ENCODE peak calls at places on chromosomes 3 and 15, in four cellular contexts. One of them, this sample, is unnamed.

GRCh38 chr15:96359371-96359771 is 28.9 kb downstream of the NR2F2 start:
- DNase-seq in H1: no peak
- DNase-seq in GM12878: no peak
- DNase-seq in HepG2: no peak
- DNase-seq in this sample: no peak

GRCh38 chr3:95394286-95394685 is 1331.4 kb downstream of the NSUN3 start:
- DNase-seq in GM12878: no peak
- DNase-seq in HepG2: no peak
- DNase-seq in H1: no peak
- DNase-seq in this sample: no peak

GRCh38 chr3:175150812-175151411 is 291.8 kb downstream of the NAALADL2 start:
- DNase-seq in H1: no peak
- DNase-seq in HepG2: no peak
- DNase-seq in GM12878: no peak
- DNase-seq in this sample: no peak

GRCh38 chr15:60752973-60753720 is 274.2 kb upstream of the ICE2 start:
- DNase-seq in HepG2: peak; percentile 60
- DNase-seq in H1: no peak
- DNase-seq in GM12878: no peak
- DNase-seq in this sample: no peak

GRCh38 chr15:83115410-83115809 is 8.0 kb downstream of the TM6SF1 start:
- DNase-seq in H1: no peak
- DNase-seq in HepG2: no peak
- DNase-seq in GM12878: no peak
- DNase-seq in this sample: no peak

GRCh38 chr3:57130426-57131209 is 34.5 kb downstream of the IL17RD start:
- DNase-seq in GM12878: no peak
- DNase-seq in H1: peak; percentile 94
- DNase-seq in HepG2: no peak
- DNase-seq in this sample: no peak

GRCh38 chr3:152834354-152835310 is at the start of gene P2RY1:
- DNase-seq in H1: peak; percentile 89
- DNase-seq in GM12878: peak; percentile 57
- DNase-seq in HepG2: no peak
- DNase-seq in this sample: peak; percentile 83

GRCh38 chr3:148697311-148698189 is at the start of gene AGTR1:
- DNase-seq in H1: peak; percentile 79
- DNase-seq in GM12878: no peak
- DNase-seq in HepG2: no peak
- DNase-seq in this sample: no peak

GRCh38 chr3:59641169-59641914 is 591.5 kb upstream of the CFAP20DC start:
- DNase-seq in GM12878: no peak
- DNase-seq in HepG2: no peak
- DNase-seq in H1: no peak
- DNase-seq in this sample: no peak

GRCh38 chr3:147385059-147386012 is 21.0 kb downstream of the ZIC4 start:
- DNase-seq in GM12878: no peak
- DNase-seq in HepG2: no peak
- DNase-seq in H1: peak; percentile 54
- DNase-seq in this sample: no peak

GRCh38 chr3:112499328-112499727 is at the start of gene BTLA:
- DNase-seq in H1: no peak
- DNase-seq in GM12878: peak; percentile 79
- DNase-seq in HepG2: no peak
- DNase-seq in this sample: no peak

GRCh38 chr3:125257563-125257962 is 45.0 kb upstream of the SLC12A8 start:
- DNase-seq in H1: no peak
- DNase-seq in GM12878: no peak
- DNase-seq in HepG2: no peak
- DNase-seq in this sample: no peak

GRCh38 chr3:128588147-128588546 is 62.5 kb downstream of the RPN1 start:
- DNase-seq in HepG2: no peak
- DNase-seq in H1: no peak
- DNase-seq in GM12878: no peak
- DNase-seq in this sample: no peak
- TF ChIP-seq ATF3 in HepG2: no peak
- TF ChIP-seq ATF3 in H1: no peak
- TF ChIP-seq ATF3 in GM12878: no peak
- TF ChIP-seq ATF3 in this sample: no peak

GRCh38 chr15:63172376-63173115 is 15.3 kb upstream of the RPS27L start:
- DNase-seq in HepG2: no peak
- DNase-seq in GM12878: no peak
- DNase-seq in H1: peak; percentile 39
- DNase-seq in this sample: peak; percentile 13

GRCh38 chr15:63176302-63176701 is 13.1 kb upstream of the RAB8B start:
- DNase-seq in HepG2: no peak
- DNase-seq in GM12878: no peak
- DNase-seq in H1: peak; percentile 16
- DNase-seq in this sample: no peak

GRCh38 chr15:63169796-63170195 is 12.5 kb upstream of the RPS27L start:
- DNase-seq in GM12878: no peak
- DNase-seq in H1: peak; percentile 35
- DNase-seq in HepG2: no peak
- DNase-seq in this sample: no peak

GRCh38 chr15:63178034-63178433 is 11.4 kb upstream of the RAB8B start:
- DNase-seq in H1: peak; percentile 41
- DNase-seq in HepG2: peak; percentile 20
- DNase-seq in GM12878: no peak
- DNase-seq in this sample: peak; percentile 32

DNA sequence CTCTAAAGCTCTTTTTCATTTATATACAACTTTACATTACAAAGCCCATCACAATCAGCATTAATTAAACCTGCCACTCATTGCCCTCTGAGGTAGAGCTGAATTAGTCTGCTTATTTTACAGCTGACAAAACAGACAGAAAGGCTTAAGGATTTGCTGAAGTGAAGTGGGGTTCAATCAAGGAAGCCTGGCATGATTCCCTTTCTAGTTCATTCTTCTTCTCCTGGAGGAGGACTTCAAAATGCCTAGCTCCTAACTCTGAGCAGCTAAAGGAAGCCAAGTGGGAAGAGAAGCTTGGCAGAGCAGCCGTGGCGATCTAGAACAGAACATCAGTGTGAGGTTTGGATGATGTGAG is 15.8 kb upstream of the RPS27L start:
- DNase-seq in H1: peak; percentile 34
- DNase-seq in GM12878: no peak
- DNase-seq in HepG2: no peak
- DNase-seq in this sample: no peak
- TF ChIP-seq BRCA1 in H1: no peak
- TF ChIP-seq BRCA1 in GM12878: no peak
- TF ChIP-seq BRCA1 in HepG2: no peak
- TF ChIP-seq BRCA1 in this sample: no peak

DNA sequence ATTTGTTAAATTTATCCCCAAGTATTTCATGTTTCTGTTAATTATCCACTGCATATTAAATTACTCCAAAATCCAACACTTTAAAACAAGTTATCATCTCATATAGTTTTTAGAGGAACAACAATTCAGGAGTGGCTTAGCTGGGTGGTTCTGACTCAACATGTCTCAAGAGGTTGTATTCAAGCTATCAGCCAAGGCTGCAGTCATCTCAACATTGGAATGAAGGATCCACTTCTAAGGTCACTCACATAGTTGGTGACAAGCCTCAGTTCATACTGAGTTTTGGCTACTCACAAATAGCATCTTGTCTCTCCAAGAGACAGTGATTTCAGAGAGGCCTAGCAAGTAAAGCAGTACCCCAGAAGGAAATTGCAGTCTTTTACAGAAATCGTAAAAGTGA is 134.7 kb downstream of the NR2E3 start:
- DNase-seq in H1: no peak
- DNase-seq in GM12878: no peak
- DNase-seq in HepG2: no peak
- DNase-seq in this sample: no peak
- H3K4me1 ChIP-seq in H1: no peaks in the 10 kb centered on the region
- H3K4me1 ChIP-seq in GM12878: no peaks in the 10 kb centered on the region
- H3K4me1 ChIP-seq in HepG2: no peaks in the 10 kb centered on the region
- H3K4me1 ChIP-seq in this sample: no peaks in the 10 kb centered on the region

GRCh38 chr3:49329201-49329600 is 10.7 kb downstream of the USP4 start:
- DNase-seq in HepG2: no peak
- DNase-seq in H1: no peak
- DNase-seq in GM12878: no peak
- DNase-seq in this sample: no peak

GRCh38 chr3:49327485-49327884 is 12.4 kb downstream of the USP4 start:
- DNase-seq in HepG2: peak; percentile 35
- DNase-seq in H1: no peak
- DNase-seq in GM12878: no peak
- DNase-seq in this sample: peak; percentile 14

GRCh38 chr3:49333091-49333490 is 6.8 kb downstream of the USP4 start:
- DNase-seq in HepG2: no peak
- DNase-seq in H1: no peak
- DNase-seq in GM12878: no peak
- DNase-seq in this sample: no peak
- TF ChIP-seq ATF3 in HepG2: no peak
- TF ChIP-seq ATF3 in H1: no peak
- TF ChIP-seq ATF3 in GM12878: no peak
- TF ChIP-seq ATF3 in this sample: no peak

DNA sequence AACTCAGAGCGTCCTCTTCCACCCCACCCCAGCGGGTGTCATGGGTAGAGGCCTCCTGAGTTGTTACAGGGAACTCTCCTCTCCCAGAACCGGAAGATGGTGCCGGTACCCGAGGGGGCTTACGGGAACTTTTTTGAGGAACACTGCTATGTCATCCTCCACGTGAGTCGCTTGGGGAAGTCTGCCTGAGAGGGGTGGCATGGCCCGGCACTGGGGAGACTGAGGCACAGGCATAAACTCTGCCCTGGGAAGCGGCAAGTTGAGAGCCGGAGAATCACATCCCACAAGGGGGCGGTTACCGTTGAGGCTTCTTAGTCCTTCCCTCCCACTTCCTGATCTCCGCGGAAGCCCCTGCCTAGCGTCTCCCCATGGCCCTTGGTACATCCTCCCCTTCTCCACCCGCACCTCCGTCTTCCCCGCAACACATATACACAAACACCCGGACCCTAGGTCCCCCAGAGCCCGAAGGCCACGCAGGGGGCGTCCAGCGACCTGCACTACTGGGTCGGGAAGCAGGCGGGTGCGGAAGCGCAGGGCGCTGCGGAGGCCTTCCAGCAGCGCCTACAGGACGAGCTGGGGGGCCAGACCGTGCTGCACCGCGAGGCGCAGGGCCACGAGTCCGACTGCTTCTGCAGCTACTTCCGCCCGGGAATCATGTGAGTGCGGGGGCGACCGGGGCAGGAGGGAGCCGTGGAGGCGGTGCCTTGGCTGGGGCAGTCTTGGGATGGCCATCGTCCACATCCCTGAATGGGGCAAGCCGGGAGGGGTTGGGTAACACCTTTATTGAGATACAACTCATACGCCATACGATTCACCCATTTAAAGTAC is 3.4 kb downstream of the VILL start:
- DNase-seq in HepG2: no peak
- DNase-seq in GM12878: no peak
- DNase-seq in H1: peak; percentile 80
- DNase-seq in this sample: peak; percentile 89
- TF ChIP-seq BRCA1 in HepG2: no peak
- TF ChIP-seq BRCA1 in GM12878: no peak
- TF ChIP-seq BRCA1 in H1: no peak
- TF ChIP-seq BRCA1 in this sample: no peak

GRCh38 chr3:17290894-17291293 is 406.1 kb downstream of the PLCL2 start:
- DNase-seq in H1: no peak
- DNase-seq in HepG2: no peak
- DNase-seq in GM12878: no peak
- DNase-seq in this sample: no peak
- H3K4me1 ChIP-seq in H1: no peaks in the 10 kb centered on the region
- H3K4me1 ChIP-seq in HepG2: no peaks in the 10 kb centered on the region
- H3K4me1 ChIP-seq in GM12878: no peaks in the 10 kb centered on the region
- H3K4me1 ChIP-seq in this sample: no peaks in the 10 kb centered on the region

GRCh38 chr3:19272296-19272695 is 124.0 kb downstream of the KCNH8 start:
- DNase-seq in GM12878: no peak
- DNase-seq in HepG2: no peak
- DNase-seq in H1: no peak
- DNase-seq in this sample: no peak
- TF ChIP-seq ATF3 in GM12878: no peak
- TF ChIP-seq ATF3 in HepG2: no peak
- TF ChIP-seq ATF3 in H1: no peak
- TF ChIP-seq ATF3 in this sample: no peak

DNA sequence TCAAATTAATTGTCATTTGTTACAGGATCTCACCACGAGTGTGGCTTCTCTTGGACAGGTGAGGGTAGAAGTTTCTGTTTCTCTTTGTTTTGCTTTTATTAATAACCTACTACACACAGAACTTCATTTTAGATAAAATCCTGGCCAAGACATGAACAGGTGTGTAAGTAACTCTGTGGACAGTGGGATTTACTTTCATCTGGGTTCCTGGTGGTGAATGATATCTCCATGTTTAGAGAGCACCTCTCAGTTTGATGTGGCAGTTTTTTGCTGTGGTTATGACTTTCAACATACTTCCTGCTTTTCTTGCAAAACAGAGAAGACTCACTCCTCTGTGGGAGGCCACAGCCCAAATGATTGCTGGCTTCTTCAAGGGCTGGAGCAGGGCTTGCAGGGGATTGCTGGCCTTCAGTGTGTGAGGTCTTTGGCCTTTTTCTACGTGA is 71.1 kb upstream of the XCR1 start:
- DNase-seq in GM12878: peak; percentile 86
- DNase-seq in HepG2: no peak
- DNase-seq in H1: no peak
- DNase-seq in this sample: no peak
- TF ChIP-seq BRCA1 in GM12878: no peak
- TF ChIP-seq BRCA1 in HepG2: no peak
- TF ChIP-seq BRCA1 in H1: no peak
- TF ChIP-seq BRCA1 in this sample: no peak

GRCh38 chr3:14120111-14120920 is 4.4 kb downstream of the CHCHD4 start:
- DNase-seq in HepG2: no peak
- DNase-seq in GM12878: no peak
- DNase-seq in H1: no peak
- DNase-seq in this sample: no peak
- H3K4me1 ChIP-seq in HepG2: peaks cover 65% of the 10 kb centered on the region
- H3K4me1 ChIP-seq in GM12878: no peaks in the 10 kb centered on the region
- H3K4me1 ChIP-seq in H1: peaks cover 5% of the 10 kb centered on the region
- H3K4me1 ChIP-seq in this sample: peaks cover 22% of the 10 kb centered on the region

GRCh38 chr3:86987421-86987715 is 3.6 kb downstream of the VGLL3 start:
- DNase-seq in HepG2: no peak
- DNase-seq in H1: no peak
- DNase-seq in GM12878: no peak
- DNase-seq in this sample: no peak

GRCh38 chr3:86989611-86990010 is 1.3 kb downstream of the VGLL3 start:
- DNase-seq in GM12878: no peak
- DNase-seq in HepG2: no peak
- DNase-seq in H1: no peak
- DNase-seq in this sample: no peak

GRCh38 chr3:86986666-86987420 is 4.1 kb downstream of the VGLL3 start:
- DNase-seq in GM12878: no peak
- DNase-seq in HepG2: no peak
- DNase-seq in H1: no peak
- DNase-seq in this sample: no peak

GRCh38 chr3:86988986-86989385 is 2.0 kb downstream of the VGLL3 start:
- DNase-seq in H1: no peak
- DNase-seq in HepG2: no peak
- DNase-seq in GM12878: no peak
- DNase-seq in this sample: no peak

GRCh38 chr3:86988235-86988634 is 2.7 kb downstream of the VGLL3 start:
- DNase-seq in GM12878: no peak
- DNase-seq in HepG2: no peak
- DNase-seq in H1: no peak
- DNase-seq in this sample: no peak
- TF ChIP-seq ATF3 in GM12878: no peak
- TF ChIP-seq ATF3 in HepG2: no peak
- TF ChIP-seq ATF3 in H1: no peak
- TF ChIP-seq ATF3 in this sample: no peak